ENCODE peak calls at places on chromosome 2, in seven cellular contexts. One of them, this sample, is unnamed.

GRCh38 chr2:113891265-113891959 is 1.5 kb downstream of the ACTR3 start:
- DNase-seq in hepatocyte: no peak
- DNase-seq in left ventricle myocardium inferior: no peak
- DNase-seq in KG1: no peak
- DNase-seq in activated gamma-delta T cell: no peak
- DNase-seq in iPS-NIHi11: no peak
- DNase-seq in EL: peak
- DNase-seq in this sample: no peak

GRCh38 chr2:53424902-53425301 is 342.7 kb upstream of the CHAC2 start:
- DNase-seq in iPS-NIHi11: no peak
- DNase-seq in hepatocyte: no peak
- DNase-seq in activated gamma-delta T cell: no peak
- DNase-seq in left ventricle myocardium inferior: no peak
- DNase-seq in KG1: no peak
- DNase-seq in EL: no peak
- DNase-seq in this sample: no peak

GRCh38 chr2:147227313-147227712 is 617.5 kb upstream of the ACVR2A start:
- DNase-seq in hepatocyte: no peak
- DNase-seq in EL: no peak
- DNase-seq in left ventricle myocardium inferior: no peak
- DNase-seq in iPS-NIHi11: no peak
- DNase-seq in activated gamma-delta T cell: no peak
- DNase-seq in KG1: no peak
- DNase-seq in this sample: no peak

GRCh38 chr2:54083021-54083420 is 32.4 kb upstream of the ACYP2 start:
- DNase-seq in iPS-NIHi11: no peak
- DNase-seq in EL: no peak
- DNase-seq in activated gamma-delta T cell: no peak
- DNase-seq in left ventricle myocardium inferior: no peak
- DNase-seq in KG1: no peak
- DNase-seq in hepatocyte: peak
- DNase-seq in this sample: no peak

GRCh38 chr2:37323770-37324535 is 680 bp downstream of the PRKD3 start:
- DNase-seq in hepatocyte: peak
- DNase-seq in KG1: peak
- DNase-seq in EL: peak
- DNase-seq in activated gamma-delta T cell: peak
- DNase-seq in iPS-NIHi11: peak
- DNase-seq in left ventricle myocardium inferior: peak
- DNase-seq in this sample: peak

GRCh38 chr2:237705225-237705524 is 77.8 kb downstream of the LRRFIP1 start:
- DNase-seq in EL: no peak
- DNase-seq in activated gamma-delta T cell: no peak
- DNase-seq in left ventricle myocardium inferior: no peak
- DNase-seq in hepatocyte: no peak
- DNase-seq in iPS-NIHi11: no peak
- DNase-seq in KG1: no peak
- DNase-seq in this sample: no peak

GRCh38 chr2:226308981-226309380 is 490.6 kb downstream of the IRS1 start:
- DNase-seq in hepatocyte: no peak
- DNase-seq in EL: peak
- DNase-seq in KG1: no peak
- DNase-seq in activated gamma-delta T cell: no peak
- DNase-seq in left ventricle myocardium inferior: no peak
- DNase-seq in iPS-NIHi11: no peak
- DNase-seq in this sample: peak

GRCh38 chr2:125341353-125341752 is 1314.6 kb upstream of the GYPC start:
- DNase-seq in hepatocyte: no peak
- DNase-seq in iPS-NIHi11: no peak
- DNase-seq in EL: no peak
- DNase-seq in KG1: no peak
- DNase-seq in activated gamma-delta T cell: no peak
- DNase-seq in left ventricle myocardium inferior: no peak
- DNase-seq in this sample: no peak

GRCh38 chr2:206820755-206821154 is 55.3 kb downstream of the FASTKD2 start:
- DNase-seq in KG1: no peak
- DNase-seq in left ventricle myocardium inferior: no peak
- DNase-seq in hepatocyte: no peak
- DNase-seq in iPS-NIHi11: no peak
- DNase-seq in EL: no peak
- DNase-seq in activated gamma-delta T cell: no peak
- DNase-seq in this sample: no peak

GRCh38 chr2:151042938-151043337 is 218.7 kb downstream of the RBM43 start:
- DNase-seq in hepatocyte: no peak
- DNase-seq in activated gamma-delta T cell: no peak
- DNase-seq in EL: no peak
- DNase-seq in KG1: no peak
- DNase-seq in iPS-NIHi11: no peak
- DNase-seq in left ventricle myocardium inferior: no peak
- DNase-seq in this sample: no peak

GRCh38 chr2:42054657-42055430 is 7.0 kb downstream of the PKDCC start:
- DNase-seq in left ventricle myocardium inferior: no peak
- DNase-seq in KG1: no peak
- DNase-seq in EL: no peak
- DNase-seq in iPS-NIHi11: peak
- DNase-seq in hepatocyte: peak
- DNase-seq in activated gamma-delta T cell: no peak
- DNase-seq in this sample: no peak

GRCh38 chr2:26355038-26355995 is 8.7 kb upstream of the ADGRF3 start:
- DNase-seq in left ventricle myocardium inferior: no peak
- DNase-seq in iPS-NIHi11: peak
- DNase-seq in KG1: no peak
- DNase-seq in hepatocyte: peak
- DNase-seq in activated gamma-delta T cell: no peak
- DNase-seq in EL: peak
- DNase-seq in this sample: no peak

GRCh38 chr2:223460774-223461211 is 141.4 kb downstream of the SCG2 start:
- DNase-seq in left ventricle myocardium inferior: no peak
- DNase-seq in hepatocyte: no peak
- DNase-seq in KG1: no peak
- DNase-seq in iPS-NIHi11: no peak
- DNase-seq in activated gamma-delta T cell: no peak
- DNase-seq in EL: peak
- DNase-seq in this sample: no peak

GRCh38 chr2:217054791-217055190 is 194.9 kb upstream of the TNP1 start:
- DNase-seq in iPS-NIHi11: no peak
- DNase-seq in hepatocyte: no peak
- DNase-seq in EL: no peak
- DNase-seq in left ventricle myocardium inferior: no peak
- DNase-seq in activated gamma-delta T cell: no peak
- DNase-seq in KG1: no peak
- DNase-seq in this sample: no peak

GRCh38 chr2:171811229-171811628 is 82.8 kb downstream of the SLC25A12 start:
- DNase-seq in activated gamma-delta T cell: no peak
- DNase-seq in hepatocyte: peak
- DNase-seq in KG1: no peak
- DNase-seq in left ventricle myocardium inferior: no peak
- DNase-seq in iPS-NIHi11: no peak
- DNase-seq in EL: peak
- DNase-seq in this sample: no peak

GRCh38 chr2:241522477-241522876 is 14.1 kb upstream of the STK25 start:
- DNase-seq in iPS-NIHi11: no peak
- DNase-seq in hepatocyte: no peak
- DNase-seq in KG1: no peak
- DNase-seq in left ventricle myocardium inferior: no peak
- DNase-seq in activated gamma-delta T cell: no peak
- DNase-seq in EL: no peak
- DNase-seq in this sample: no peak

GRCh38 chr2:80073134-80073561 is 231.4 kb downstream of the LRRTM1 start:
- DNase-seq in EL: peak
- DNase-seq in activated gamma-delta T cell: no peak
- DNase-seq in left ventricle myocardium inferior: no peak
- DNase-seq in hepatocyte: peak
- DNase-seq in iPS-NIHi11: peak
- DNase-seq in KG1: peak
- DNase-seq in this sample: no peak

GRCh38 chr2:41610501-41611242 is 437.1 kb upstream of the PKDCC start:
- DNase-seq in left ventricle myocardium inferior: no peak
- DNase-seq in EL: peak
- DNase-seq in iPS-NIHi11: no peak
- DNase-seq in activated gamma-delta T cell: no peak
- DNase-seq in hepatocyte: peak
- DNase-seq in KG1: no peak
- DNase-seq in this sample: no peak

GRCh38 chr2:64400733-64401500 is 53.0 kb upstream of the LGALSL start:
- DNase-seq in hepatocyte: peak
- DNase-seq in iPS-NIHi11: no peak
- DNase-seq in EL: no peak
- DNase-seq in left ventricle myocardium inferior: no peak
- DNase-seq in KG1: no peak
- DNase-seq in activated gamma-delta T cell: no peak
- DNase-seq in this sample: no peak

GRCh38 chr2:184596819-184597411 is 1.4 kb upstream of the ZNF804A start:
- DNase-seq in EL: peak
- DNase-seq in left ventricle myocardium inferior: no peak
- DNase-seq in activated gamma-delta T cell: no peak
- DNase-seq in iPS-NIHi11: no peak
- DNase-seq in KG1: peak
- DNase-seq in hepatocyte: no peak
- DNase-seq in this sample: no peak

GRCh38 chr2:127408807-127409099 is 9.5 kb upstream of the PROC start:
- DNase-seq in EL: no peak
- DNase-seq in iPS-NIHi11: no peak
- DNase-seq in KG1: no peak
- DNase-seq in hepatocyte: no peak
- DNase-seq in left ventricle myocardium inferior: no peak
- DNase-seq in activated gamma-delta T cell: no peak
- DNase-seq in this sample: no peak

GRCh38 chr2:222753251-222753824 is 81.9 kb downstream of the MOGAT1 start:
- DNase-seq in hepatocyte: peak
- DNase-seq in EL: no peak
- DNase-seq in left ventricle myocardium inferior: peak
- DNase-seq in activated gamma-delta T cell: no peak
- DNase-seq in iPS-NIHi11: no peak
- DNase-seq in KG1: no peak
- DNase-seq in this sample: peak

GRCh38 chr2:146124741-146125140 is 1604.8 kb upstream of the ZEB2 start:
- DNase-seq in iPS-NIHi11: no peak
- DNase-seq in EL: peak
- DNase-seq in KG1: no peak
- DNase-seq in activated gamma-delta T cell: no peak
- DNase-seq in left ventricle myocardium inferior: no peak
- DNase-seq in hepatocyte: peak
- DNase-seq in this sample: no peak

GRCh38 chr2:196260546-196260945 is 89.2 kb upstream of the STK17B start:
- DNase-seq in activated gamma-delta T cell: no peak
- DNase-seq in iPS-NIHi11: no peak
- DNase-seq in KG1: no peak
- DNase-seq in EL: no peak
- DNase-seq in hepatocyte: no peak
- DNase-seq in left ventricle myocardium inferior: no peak
- DNase-seq in this sample: no peak

GRCh38 chr2:83517727-83518368 is 941.2 kb downstream of the SUCLG1 start:
- DNase-seq in EL: no peak
- DNase-seq in hepatocyte: no peak
- DNase-seq in activated gamma-delta T cell: no peak
- DNase-seq in left ventricle myocardium inferior: no peak
- DNase-seq in KG1: no peak
- DNase-seq in iPS-NIHi11: no peak
- DNase-seq in this sample: no peak

GRCh38 chr2:217125004-217125403 is 265.1 kb upstream of the TNP1 start:
- DNase-seq in hepatocyte: no peak
- DNase-seq in KG1: no peak
- DNase-seq in iPS-NIHi11: no peak
- DNase-seq in activated gamma-delta T cell: no peak
- DNase-seq in EL: no peak
- DNase-seq in left ventricle myocardium inferior: no peak
- DNase-seq in this sample: no peak

GRCh38 chr2:50607746-50608145 is 424.2 kb downstream of the NRXN1 start:
- DNase-seq in hepatocyte: no peak
- DNase-seq in KG1: no peak
- DNase-seq in EL: no peak
- DNase-seq in activated gamma-delta T cell: no peak
- DNase-seq in left ventricle myocardium inferior: no peak
- DNase-seq in iPS-NIHi11: no peak
- DNase-seq in this sample: no peak